ENCODE peak calls at places on chromosome 3, in six cellular contexts. V is hippocampal formation, K is PC-3, I is memory B cell, E is GF-D8, G is AG08396. T is an unnamed sample.

GRCh38 chr3:169846458-169847193 is 23.1 kb downstream of the LRRC31 start:
- DNase-seq in V (no peak), K (peak; percentile 92), I (peak; percentile 24), E (no peak), G (peak; percentile 71), T (peak; percentile 79)

GRCh38 chr3:119911748-119912147 is 129.8 kb downstream of the NR1I2 start:
- DNase-seq in V (no peak), K (no peak), I (no peak), E (no peak), G (no peak), T (no peak)

GRCh38 chr3:190339130-190339529 is 16.9 kb upstream of the CLDN1 start:
- DNase-seq in V (no peak), K (peak; percentile 49), I (no peak), E (no peak), G (no peak), T (peak; percentile 76)

GRCh38 chr3:59386165-59386564 is 336.3 kb upstream of the CFAP20DC start:
- DNase-seq in V (no peak), K (no peak), I (peak; percentile 21), E (no peak), G (no peak), T (no peak)

GRCh38 chr3:26350853-26351252 is 271.7 kb upstream of the LRRC3B start:
- DNase-seq in V (no peak), K (no peak), I (no peak), E (no peak), G (no peak), T (no peak)

GRCh38 chr3:29514170-29514569 is 233.3 kb downstream of the RBMS3 start:
- DNase-seq in V (no peak), K (no peak), I (no peak), E (no peak), G (no peak), T (no peak)

GRCh38 chr3:58570851-58571250 is 6.3 kb downstream of the FAM107A start:
- DNase-seq in V (no peak), K (no peak), I (no peak), E (no peak), G (no peak), T (no peak)

GRCh38 chr3:146682176-146682575 is 77.0 kb upstream of the PLSCR5 start:
- DNase-seq in V (no peak), K (peak; percentile 56), I (no peak), E (no peak), G (no peak), T (peak; percentile 31)

GRCh38 chr3:124786491-124787241 is 56.4 kb downstream of the UMPS start:
- DNase-seq in V (no peak), K (peak; percentile 68), I (no peak), E (no peak), G (no peak), T (peak; percentile 49)

GRCh38 chr3:53258600-53259426 is 3.0 kb upstream of the TKT start:
- DNase-seq in V (peak; percentile 29), K (no peak), I (no peak), E (no peak), G (no peak), T (no peak)

GRCh38 chr3:16112910-16113504 is 61.5 kb upstream of the GALNT15 start:
- DNase-seq in V (no peak), K (peak; percentile 25), I (no peak), E (no peak), G (peak; percentile 37), T (peak; percentile 83)